ENCODE peak calls at places on chromosomes 1 and 21, in nine cellular contexts. G is activated T-cell treated with anti-CD3 and anti-CD28 coated beads, Interleukin-2, amount 50 U/mL, for 24 hours; V is cardiac muscle cell; Q is renal cortical epithelial cell; N is germinal center; X is iPS DF 6.9; M is cardiac septum; A is NCI-H1105 treated with DMSO at 0.1 percent for 48 hours; L is C1 segment of cervical spinal cord. P is an unnamed sample.

GRCh38 chr1:223827193-223827663 is 18.5 kb downstream of the TP53BP2 start:
- DNase-seq in N (no peak), X (no peak), G (no peak), M (no peak), L (no peak), Q (no peak), A (no peak), V (no peak), P (no peak)

GRCh38 chr1:77797991-77798390 is 18.5 kb downstream of the MIGA1 start:
- DNase-seq in Q (peak), V (no peak), G (no peak), M (no peak), A (no peak), L (no peak), X (no peak), N (no peak), P (no peak)

GRCh38 chr1:233750139-233750538 is 136.2 kb downstream of the KCNK1 start:
- DNase-seq in X (no peak), G (no peak), V (no peak), M (no peak), A (no peak), L (no peak), Q (no peak), N (no peak), P (no peak)

GRCh38 chr1:182589931-182590330 is 875 bp upstream of the RNASEL start:
- DNase-seq in V (no peak), A (no peak), N (no peak), G (no peak), L (no peak), X (no peak), Q (no peak), M (no peak), P (no peak)

GRCh38 chr1:38084700-38085099 is 38.1 kb upstream of the POU3F1 start:
- DNase-seq in L (no peak), G (no peak), Q (no peak), M (peak), N (no peak), X (no peak), V (no peak), A (no peak), P (no peak)

GRCh38 chr1:4170953-4171352 is 270.9 kb upstream of the C1orf174 start:
- DNase-seq in A (no peak), M (peak), N (no peak), G (peak), V (no peak), L (no peak), X (no peak), Q (no peak), P (no peak)

GRCh38 chr21:42382915-42383314 is 12.9 kb downstream of the TMPRSS3 start:
- DNase-seq in A (no peak), G (no peak), M (no peak), Q (no peak), V (no peak), X (no peak), L (no peak), N (no peak), P (no peak)

GRCh38 chr1:75130865-75131592 is 3.2 kb upstream of the LHX8 start:
- DNase-seq in X (no peak), V (peak), M (no peak), N (no peak), A (no peak), L (no peak), Q (no peak), G (no peak), P (no peak)

GRCh38 chr21:39377444-39378050 is 28.7 kb upstream of the HMGN1 start:
- DNase-seq in L (no peak), N (no peak), G (no peak), M (no peak), X (no peak), V (no peak), Q (peak), A (no peak), P (no peak)

GRCh38 chr1:248805905-248806304 is 19.8 kb downstream of the SH3BP5L start:
- DNase-seq in G (no peak), L (no peak), M (no peak), A (no peak), X (no peak), N (no peak), V (no peak), Q (no peak), P (no peak)

GRCh38 chr1:235011064-235011598 is 117.5 kb downstream of the TOMM20 start:
- DNase-seq in L (no peak), A (no peak), N (peak), V (no peak), M (peak), G (peak), Q (no peak), X (no peak), P (peak)

GRCh38 chr1:193367863-193368262 is 181.4 kb upstream of the B3GALT2 start:
- DNase-seq in X (no peak), A (no peak), L (no peak), M (no peak), N (no peak), Q (no peak), G (no peak), V (no peak), P (no peak)

GRCh38 chr1:10928654-10929053 is 83.8 kb upstream of the TARDBP start:
- DNase-seq in A (no peak), M (no peak), G (no peak), L (no peak), Q (no peak), V (no peak), X (no peak), N (no peak), P (no peak)

GRCh38 chr1:94658221-94658620 is 116.7 kb upstream of the F3 start:
- DNase-seq in X (no peak), V (peak), A (no peak), L (no peak), Q (no peak), N (no peak), G (no peak), M (no peak), P (no peak)

GRCh38 chr1:180501865-180502360 is 464 bp downstream of the ACBD6 start:
- DNase-seq in X (no peak), N (peak), Q (no peak), M (no peak), V (no peak), A (peak), L (no peak), G (no peak), P (peak)

GRCh38 chr1:247210062-247210385 is 38.2 kb upstream of the ZNF124 start:
- DNase-seq in X (no peak), A (peak), V (no peak), G (no peak), Q (no peak), L (no peak), M (no peak), N (no peak), P (no peak)

GRCh38 chr1:152954436-152954835 is 7.4 kb downstream of the SPRR5 start:
- DNase-seq in A (no peak), G (no peak), L (no peak), Q (peak), M (no peak), X (no peak), N (no peak), V (no peak), P (no peak)

GRCh38 chr21:37531402-37532042 is 164.9 kb downstream of the DYRK1A start:
- DNase-seq in G (no peak), Q (no peak), M (peak), A (no peak), L (no peak), X (no peak), V (no peak), N (no peak), P (no peak)

GRCh38 chr1:198775606-198776005 is 136.8 kb downstream of the PTPRC start:
- DNase-seq in X (no peak), M (no peak), N (no peak), A (no peak), G (no peak), V (no peak), L (no peak), Q (peak), P (no peak)

GRCh38 chr1:47710075-47711071 is 272.5 kb downstream of the FOXD2 start:
- DNase-seq in A (peak), L (peak), V (peak), X (no peak), N (peak), G (peak), M (peak), Q (no peak), P (peak)

GRCh38 chr1:173255214-173255813 is 48.2 kb upstream of the TNFSF4 start:
- DNase-seq in A (peak), G (no peak), Q (peak), V (peak), L (no peak), N (peak), M (no peak), X (peak), P (no peak)

GRCh38 chr1:59556802-59557548 is 257.8 kb upstream of the HOOK1 start:
- DNase-seq in V (no peak), G (no peak), X (no peak), N (no peak), L (no peak), M (no peak), Q (peak), A (no peak), P (no peak)